ENCODE peak calls at places on chromosomes 5 and 9, in five cellular contexts. B is psoas muscle, I is mammary epithelial cell, E is spleen, T is tibial nerve. W is an unnamed sample.

GRCh38 chr9:89226076-89226475 is 47.5 kb upstream of the SHC3 start:
- DNase-seq in B (no peak), E (no peak), I (no peak), T (no peak), W (no peak)

GRCh38 chr5:55855509-55855908 is 4.4 kb downstream of the IL31RA start:
- DNase-seq in E (no peak), T (no peak), B (no peak), I (no peak), W (no peak)

GRCh38 chr9:18238254-18238653 is 235.7 kb upstream of the ADAMTSL1 start:
- DNase-seq in I (peak; percentile 78), T (no peak), B (no peak), E (no peak), W (peak; percentile 96)

GRCh38 chr9:34599546-34599945 is 10.0 kb upstream of the CNTFR start:
- DNase-seq in T (no peak), B (no peak), I (no peak), E (no peak), W (no peak)

GRCh38 chr9:137028013-137028280 is at the start of gene ABCA2:
- DNase-seq in I (no peak), T (no peak), E (no peak), B (no peak), W (no peak)

GRCh38 chr5:132227485-132228240 is at the start of gene P4HA2:
- DNase-seq in B (peak; percentile 83), E (peak; percentile 93), I (peak; percentile 77), T (peak; percentile 64), W (peak; percentile 61)

GRCh38 chr9:2907401-2907800 is 63.5 kb upstream of the PUM3 start:
- DNase-seq in T (no peak), B (no peak), I (no peak), E (no peak), W (peak; percentile 16)

GRCh38 chr9:93809204-93809940 is 145.8 kb downstream of the BARX1 start:
- DNase-seq in B (no peak), I (no peak), E (peak; percentile 48), T (no peak), W (no peak)

GRCh38 chr5:35803221-35803651 is 53.5 kb upstream of the IL7R start:
- DNase-seq in B (no peak), I (no peak), E (no peak), T (no peak), W (no peak)

GRCh38 chr9:76529667-76530066 is 70.7 kb downstream of the GCNT1 start:
- DNase-seq in T (no peak), E (no peak), I (no peak), B (no peak), W (no peak)

GRCh38 chr5:179771496-179771895 is 22.3 kb upstream of the LTC4S start:
- DNase-seq in T (no peak), E (peak; percentile 10), B (no peak), I (no peak), W (no peak)

GRCh38 chr5:77910789-77911188 is 134.7 kb upstream of the TBCA start:
- DNase-seq in I (no peak), B (no peak), E (no peak), T (no peak), W (no peak)

GRCh38 chr5:76319673-76320072 is 83.4 kb upstream of the IQGAP2 start:
- DNase-seq in B (no peak), E (no peak), T (no peak), I (no peak), W (no peak)

GRCh38 chr5:84191296-84191695 is 193.4 kb downstream of the EDIL3 start:
- DNase-seq in E (no peak), B (no peak), T (no peak), I (no peak), W (no peak)

GRCh38 chr5:16492398-16493175 is 27.0 kb upstream of the ZNF622 start:
- DNase-seq in E (no peak), B (peak; percentile 51), T (no peak), I (peak; percentile 93), W (peak; percentile 95)

GRCh38 chr5:11268894-11269293 is 507.9 kb upstream of the DAP start:
- DNase-seq in T (no peak), E (no peak), B (no peak), I (no peak), W (no peak)

GRCh38 chr5:150710165-150710564 is 9.3 kb upstream of the RBM22 start:
- DNase-seq in B (no peak), I (no peak), E (no peak), T (no peak), W (peak; percentile 11)

GRCh38 chr5:178152491-178153444 is 917 bp downstream of the NHP2 start:
- DNase-seq in I (no peak), E (peak; percentile 78), B (no peak), T (no peak), W (no peak)

GRCh38 chr5:178153530-178154340 is at the start of gene NHP2:
- DNase-seq in E (peak; percentile 99), I (peak; percentile 98), T (peak; percentile 99), B (peak; percentile 97), W (peak; percentile 96)

GRCh38 chr5:178149199-178149932 is 4.3 kb downstream of the NHP2 start:
- DNase-seq in T (no peak), I (no peak), E (peak; percentile 65), B (no peak), W (no peak)

GRCh38 chr5:178147406-178147805 is 6.3 kb downstream of the NHP2 start:
- DNase-seq in B (no peak), E (peak; percentile 59), T (no peak), I (no peak), W (no peak)

GRCh38 chr5:178150977-178151734 is 2.5 kb downstream of the NHP2 start:
- DNase-seq in E (peak; percentile 66), I (no peak), B (no peak), T (no peak), W (no peak)
- TF ChIP-seq CTCF in E (no peak), I (no peak), B (no peak), T (no peak), W (peak; percentile 25)

DNA sequence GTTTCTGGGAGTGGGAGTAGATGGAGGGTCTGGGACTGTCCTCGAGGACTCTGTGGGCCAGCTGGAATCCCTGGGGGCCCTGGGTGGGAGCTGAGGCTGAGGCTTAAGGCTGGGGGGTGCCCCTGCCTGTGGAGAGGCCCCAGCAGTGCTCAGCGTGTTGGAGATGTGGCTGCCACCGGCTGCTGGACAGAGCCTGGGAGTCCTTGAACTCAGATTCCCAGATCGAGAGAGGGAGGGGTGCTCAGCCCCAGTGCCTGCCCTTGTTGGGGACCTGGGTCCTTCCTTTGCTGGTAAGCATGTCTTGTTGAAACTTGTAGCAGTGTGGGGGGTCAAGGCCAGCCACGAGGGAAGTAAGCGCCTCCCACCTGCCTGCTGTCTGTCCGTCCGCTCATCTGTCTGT is 10.7 kb downstream of the RXRA start:
- DNase-seq in T (no peak), E (no peak), B (no peak), I (no peak), W (no peak)
- H3K4me3 ChIP-seq in T (no peak overlapping the region), E (no peak overlapping the region), B (no peak overlapping the region), I (no peak overlapping the region), W (no peak overlapping the region)

DNA sequence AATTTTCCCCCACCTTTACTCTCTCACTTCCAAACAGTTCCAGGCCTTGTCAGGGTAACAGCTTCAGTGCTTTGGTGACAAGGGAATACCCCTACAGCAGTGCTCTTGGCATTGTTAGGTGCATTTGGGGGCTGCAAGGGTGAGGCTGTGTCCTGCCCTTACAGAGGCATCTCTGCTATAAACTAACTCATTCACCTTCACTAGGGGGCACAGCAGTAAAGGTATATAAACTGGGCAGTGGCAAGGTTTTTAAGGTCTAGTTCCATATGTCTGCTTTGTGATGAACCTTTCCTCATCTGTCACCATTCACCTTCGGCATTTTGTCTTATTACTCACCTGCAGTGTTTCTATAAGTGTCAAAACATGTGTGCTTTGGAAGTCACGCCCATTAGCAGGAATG is 79.1 kb upstream of the GPR151 start:
- DNase-seq in B (no peak), T (no peak), I (no peak), E (no peak), W (no peak)
- TF ChIP-seq CTCF in B (no peak), T (no peak), I (no peak), E (no peak), W (no peak)

GRCh38 chr5:31477516-31477915 is 54.4 kb downstream of the DROSHA start:
- DNase-seq in E (no peak), T (no peak), I (no peak), B (no peak), W (peak; percentile 3)

GRCh38 chr5:31481531-31481930 is 50.4 kb downstream of the DROSHA start:
- DNase-seq in T (no peak), I (no peak), E (no peak), B (no peak), W (no peak)

GRCh38 chr5:31477971-31478370 is 53.9 kb downstream of the DROSHA start:
- DNase-seq in E (no peak), T (no peak), I (no peak), B (no peak), W (no peak)

GRCh38 chr5:31478901-31479300 is 53.0 kb downstream of the DROSHA start:
- DNase-seq in I (no peak), T (no peak), B (no peak), E (no peak), W (no peak)

DNA sequence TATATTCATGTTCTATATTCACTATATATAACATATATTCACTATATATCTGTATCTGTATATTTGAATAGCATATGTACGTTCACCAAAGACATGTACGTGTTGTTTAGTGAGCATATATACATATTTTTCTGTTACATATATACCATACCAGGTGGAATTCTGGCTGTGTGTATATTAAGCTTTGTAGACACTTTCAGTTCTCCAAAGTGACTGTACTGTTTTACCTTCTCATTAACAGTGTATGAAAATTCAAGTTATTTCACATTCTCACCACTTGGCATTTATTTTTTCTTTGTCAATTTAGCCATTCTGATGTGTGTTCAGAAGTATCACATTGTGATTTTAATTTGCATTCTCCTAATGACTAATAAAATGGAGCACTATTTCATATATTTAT is 52.2 kb downstream of the DROSHA start:
- DNase-seq in I (no peak), T (no peak), B (no peak), E (no peak), W (no peak)
- H3K4me3 ChIP-seq in I (no peak overlapping the region), T (no peak overlapping the region), B (no peak overlapping the region), E (no peak overlapping the region), W (no peak overlapping the region)

GRCh38 chr5:142313275-142313674 is 11.5 kb downstream of the SPRY4 start:
- DNase-seq in T (no peak), B (no peak), I (no peak), E (no peak), W (no peak)

GRCh38 chr5:142312399-142312798 is 12.4 kb downstream of the SPRY4 start:
- DNase-seq in B (no peak), I (no peak), E (no peak), T (no peak), W (no peak)

GRCh38 chr5:142309747-142310318 is 15.0 kb downstream of the SPRY4 start:
- DNase-seq in I (no peak), E (no peak), T (no peak), B (no peak), W (no peak)

GRCh38 chr5:142310803-142311202 is 14.0 kb downstream of the SPRY4 start:
- DNase-seq in T (no peak), E (no peak), I (no peak), B (no peak), W (no peak)

DNA sequence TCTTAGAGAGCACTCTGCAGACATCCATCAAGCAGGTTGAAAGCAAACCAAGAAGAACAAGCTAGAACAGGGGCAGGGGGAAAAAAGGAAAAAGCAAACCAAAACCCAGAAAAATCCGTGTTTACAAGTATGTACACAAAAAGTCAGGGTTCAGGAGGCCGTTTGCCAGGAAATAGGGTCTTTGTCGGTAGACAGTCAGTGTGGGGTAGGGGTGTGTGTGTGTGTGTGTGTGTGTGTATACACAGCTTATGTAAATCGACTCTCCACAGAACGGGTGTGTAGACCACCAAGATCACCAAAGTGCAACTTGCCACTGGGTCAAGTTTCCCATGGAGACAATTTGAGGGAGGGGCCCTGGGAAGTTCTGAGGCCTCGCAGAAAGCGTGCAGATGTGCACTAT is 13.1 kb downstream of the SPRY4 start:
- DNase-seq in E (no peak), B (no peak), I (no peak), T (no peak), W (no peak)
- TF ChIP-seq CTCF in E (no peak), B (no peak), I (no peak), T (no peak), W (no peak)

W was measured in bronchial epithelial cell.